ENCODE peak calls at places on chromosomes 3 and 15, in seven cellular contexts. V is mesendoderm, R is MCF 10A, F is Calu3, C is left ventricle myocardium inferior, A is foreskin melanocyte, Q is transverse colon. N is an unnamed sample.

GRCh38 chr3:98902341-98902740 is 846 bp upstream of the DCBLD2 start:
- DNase-seq in V (no peak), R (no peak), F (no peak), C (no peak), A (no peak), Q (no peak), N (no peak)

GRCh38 chr3:36525115-36525711 is 144.9 kb downstream of the STAC start:
- DNase-seq in V (peak), R (peak), F (no peak), C (no peak), A (no peak), Q (no peak), N (no peak)

GRCh38 chr3:170467560-170467959 is 48.9 kb downstream of the CLDN11 start:
- DNase-seq in V (no peak), R (no peak), F (no peak), C (no peak), A (no peak), Q (no peak), N (no peak)

GRCh38 chr3:134483195-134483890 is 2.4 kb downstream of the ANAPC13 start:
- DNase-seq in V (no peak), R (peak), F (no peak), C (no peak), A (no peak), Q (no peak), N (no peak)

GRCh38 chr3:49263490-49263889 is 13.5 kb downstream of the C3orf62 start:
- DNase-seq in V (no peak), R (no peak), F (no peak), C (no peak), A (peak), Q (no peak), N (no peak)

GRCh38 chr3:194270627-194271458 is 80.3 kb downstream of the CPN2 start:
- DNase-seq in V (peak), R (peak), F (peak), C (peak), A (peak), Q (peak), N (no peak)

GRCh38 chr3:71011565-71012287 is 571.8 kb downstream of the FOXP1 start:
- DNase-seq in V (no peak), R (peak), F (peak), C (no peak), A (no peak), Q (no peak), N (no peak)

GRCh38 chr3:181431743-181432142 is 280.0 kb upstream of the SOX2 start:
- DNase-seq in V (no peak), R (no peak), F (no peak), C (no peak), A (no peak), Q (no peak), N (no peak)

GRCh38 chr3:168061332-168061996 is 34.3 kb downstream of the GOLIM4 start:
- DNase-seq in V (no peak), R (no peak), F (peak), C (no peak), A (peak), Q (no peak), N (no peak)

GRCh38 chr15:66630801-66631351 is 65.1 kb upstream of the LCTL start:
- DNase-seq in V (peak), R (no peak), F (no peak), C (no peak), A (no peak), Q (no peak), N (no peak)

GRCh38 chr3:59286791-59287531 is 237.1 kb upstream of the CFAP20DC start:
- DNase-seq in V (no peak), R (peak), F (peak), C (no peak), A (no peak), Q (no peak), N (no peak)

GRCh38 chr3:23304424-23304823 is 101.3 kb downstream of the UBE2E2 start:
- DNase-seq in V (no peak), R (no peak), F (no peak), C (no peak), A (peak), Q (no peak), N (no peak)

GRCh38 chr3:29693863-29694262 is 413.0 kb downstream of the RBMS3 start:
- DNase-seq in V (peak), R (peak), F (peak), C (no peak), A (no peak), Q (no peak), N (no peak)

GRCh38 chr3:139309046-139309660 is 34.7 kb upstream of the MRPS22 start:
- DNase-seq in V (no peak), R (no peak), F (no peak), C (no peak), A (no peak), Q (no peak), N (no peak)

GRCh38 chr3:116299646-116300081 is 145.6 kb downstream of the LSAMP start:
- DNase-seq in V (no peak), R (no peak), F (no peak), C (no peak), A (no peak), Q (no peak), N (no peak)

GRCh38 chr3:50583897-50584296 is 14.6 kb downstream of the HEMK1 start:
- DNase-seq in V (no peak), R (peak), F (no peak), C (peak), A (no peak), Q (no peak), N (no peak)

GRCh38 chr3:64915778-64916177 is 228.0 kb upstream of the ADAMTS9 start:
- DNase-seq in V (no peak), R (peak), F (no peak), C (no peak), A (no peak), Q (no peak), N (no peak)

GRCh38 chr3:74041068-74041675 is 416.4 kb upstream of the PDZRN3 start:
- DNase-seq in V (no peak), R (no peak), F (no peak), C (no peak), A (no peak), Q (no peak), N (peak)

N was measured in NCI-H510A.